ENCODE peak calls at places on chromosomes 16 and 17, in six cellular contexts. One of them, this sample, is unnamed.

GRCh38 chr17:3795758-3796102 is 5.3 kb downstream of the ITGAE start:
- DNase-seq in progenitor cell of endocrine pancreas: no peak
- DNase-seq in A549: no peak
- DNase-seq in IMR-90: no peak
- DNase-seq in neural progenitor cell: no peak
- DNase-seq in cardiac muscle cell: no peak
- DNase-seq in this sample: no peak

GRCh38 chr16:10876799-10877341 is at the start of gene CIITA:
- DNase-seq in cardiac muscle cell: peak
- DNase-seq in neural progenitor cell: no peak
- DNase-seq in A549: no peak
- DNase-seq in IMR-90: peak
- DNase-seq in progenitor cell of endocrine pancreas: no peak
- DNase-seq in this sample: peak

GRCh38 chr16:50152386-50152806 is 710 bp upstream of the TENT4B start:
- DNase-seq in IMR-90: no peak
- DNase-seq in progenitor cell of endocrine pancreas: no peak
- DNase-seq in neural progenitor cell: no peak
- DNase-seq in cardiac muscle cell: peak
- DNase-seq in A549: peak
- DNase-seq in this sample: no peak

GRCh38 chr17:48871551-48872351 is 20.8 kb upstream of the ATP5MC1 start:
- DNase-seq in A549: peak
- DNase-seq in cardiac muscle cell: peak
- DNase-seq in IMR-90: no peak
- DNase-seq in progenitor cell of endocrine pancreas: peak
- DNase-seq in neural progenitor cell: no peak
- DNase-seq in this sample: no peak

GRCh38 chr16:13351651-13352217 is 450.3 kb downstream of the SHISA9 start:
- DNase-seq in A549: no peak
- DNase-seq in neural progenitor cell: no peak
- DNase-seq in cardiac muscle cell: no peak
- DNase-seq in progenitor cell of endocrine pancreas: no peak
- DNase-seq in IMR-90: no peak
- DNase-seq in this sample: no peak

GRCh38 chr17:56528636-56529170 is 64.8 kb upstream of the NOG start:
- DNase-seq in IMR-90: no peak
- DNase-seq in neural progenitor cell: no peak
- DNase-seq in A549: no peak
- DNase-seq in cardiac muscle cell: no peak
- DNase-seq in progenitor cell of endocrine pancreas: no peak
- DNase-seq in this sample: no peak

GRCh38 chr16:57619606-57620315 is 8.7 kb upstream of the ADGRG1 start:
- DNase-seq in neural progenitor cell: no peak
- DNase-seq in progenitor cell of endocrine pancreas: no peak
- DNase-seq in A549: no peak
- DNase-seq in IMR-90: no peak
- DNase-seq in cardiac muscle cell: no peak
- DNase-seq in this sample: peak

GRCh38 chr16:83338941-83339340 is 468.8 kb upstream of the HSBP1 start:
- DNase-seq in IMR-90: peak
- DNase-seq in neural progenitor cell: no peak
- DNase-seq in progenitor cell of endocrine pancreas: no peak
- DNase-seq in cardiac muscle cell: peak
- DNase-seq in A549: no peak
- DNase-seq in this sample: no peak

GRCh38 chr16:19879241-19879792 is 5.3 kb downstream of the GPRC5B start:
- DNase-seq in IMR-90: peak
- DNase-seq in A549: peak
- DNase-seq in progenitor cell of endocrine pancreas: no peak
- DNase-seq in cardiac muscle cell: no peak
- DNase-seq in neural progenitor cell: peak
- DNase-seq in this sample: no peak

GRCh38 chr17:10743316-10744009 is 13.6 kb upstream of the TMEM220 start:
- DNase-seq in cardiac muscle cell: peak
- DNase-seq in A549: no peak
- DNase-seq in progenitor cell of endocrine pancreas: no peak
- DNase-seq in IMR-90: peak
- DNase-seq in neural progenitor cell: no peak
- DNase-seq in this sample: no peak

DNA sequence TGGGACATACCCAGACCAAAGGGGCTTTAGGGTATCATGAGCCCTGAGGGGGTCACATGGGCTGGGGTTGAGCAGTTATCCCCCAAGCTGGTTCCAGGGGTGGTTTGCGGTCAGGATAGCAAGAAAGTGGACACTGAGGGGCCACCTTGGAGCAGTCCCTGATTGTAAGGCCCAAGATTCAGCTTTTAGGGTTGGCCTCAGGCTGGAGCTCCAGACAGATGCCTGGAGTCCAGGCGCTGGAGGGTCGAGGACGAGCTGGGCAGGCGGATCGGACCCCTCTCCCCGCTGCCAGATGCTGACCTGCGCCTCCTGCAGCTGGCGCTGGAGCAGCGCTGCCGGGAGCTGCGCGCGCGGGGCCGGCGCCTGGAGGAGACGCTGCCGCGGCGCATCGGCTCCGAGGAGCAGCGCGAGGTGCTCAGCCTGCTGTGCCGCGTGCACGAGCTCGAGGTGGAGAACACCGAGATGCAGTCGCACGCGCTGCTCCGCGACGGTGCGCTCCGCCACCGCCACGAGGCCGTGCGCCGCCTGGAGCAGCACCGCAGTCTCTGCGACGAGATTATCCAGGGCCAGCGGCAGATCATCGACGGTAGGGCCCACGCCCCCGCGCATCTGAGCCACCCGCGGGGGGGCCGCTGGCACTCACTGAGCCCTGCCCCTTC is 10.0 kb downstream of the BTBD17 start:
- DNase-seq in cardiac muscle cell: no peak
- DNase-seq in A549: peak
- DNase-seq in IMR-90: no peak
- DNase-seq in progenitor cell of endocrine pancreas: no peak
- DNase-seq in neural progenitor cell: peak
- DNase-seq in this sample: no peak
- TF ChIP-seq CTCF in cardiac muscle cell: no peak
- TF ChIP-seq CTCF in A549: peak
- TF ChIP-seq CTCF in IMR-90: no peak
- TF ChIP-seq CTCF in progenitor cell of endocrine pancreas: peak
- TF ChIP-seq CTCF in neural progenitor cell: peak
- TF ChIP-seq CTCF in this sample: no peak

GRCh38 chr16:29899516-29900101 is at the start of gene SEZ6L2:
- DNase-seq in A549: peak
- DNase-seq in progenitor cell of endocrine pancreas: no peak
- DNase-seq in IMR-90: peak
- DNase-seq in cardiac muscle cell: peak
- DNase-seq in neural progenitor cell: peak
- DNase-seq in this sample: no peak
- TF ChIP-seq CTCF in A549: no peak
- TF ChIP-seq CTCF in progenitor cell of endocrine pancreas: peak
- TF ChIP-seq CTCF in IMR-90: peak
- TF ChIP-seq CTCF in cardiac muscle cell: peak
- TF ChIP-seq CTCF in neural progenitor cell: peak
- TF ChIP-seq CTCF in this sample: no peak

GRCh38 chr17:31061678-31062077 is 33.1 kb upstream of the NF1 start:
- DNase-seq in cardiac muscle cell: no peak
- DNase-seq in A549: peak
- DNase-seq in progenitor cell of endocrine pancreas: no peak
- DNase-seq in neural progenitor cell: peak
- DNase-seq in IMR-90: no peak
- DNase-seq in this sample: no peak
- TF ChIP-seq CTCF in cardiac muscle cell: no peak
- TF ChIP-seq CTCF in A549: no peak
- TF ChIP-seq CTCF in progenitor cell of endocrine pancreas: peak
- TF ChIP-seq CTCF in neural progenitor cell: peak
- TF ChIP-seq CTCF in IMR-90: no peak
- TF ChIP-seq CTCF in this sample: peak

GRCh38 chr16:87314990-87315420 is 2.2 kb downstream of the C16orf95 start:
- DNase-seq in cardiac muscle cell: no peak
- DNase-seq in progenitor cell of endocrine pancreas: no peak
- DNase-seq in IMR-90: no peak
- DNase-seq in neural progenitor cell: no peak
- DNase-seq in A549: no peak
- DNase-seq in this sample: peak
- TF ChIP-seq CTCF in cardiac muscle cell: no peak
- TF ChIP-seq CTCF in progenitor cell of endocrine pancreas: no peak
- TF ChIP-seq CTCF in IMR-90: no peak
- TF ChIP-seq CTCF in neural progenitor cell: no peak
- TF ChIP-seq CTCF in A549: no peak
- TF ChIP-seq CTCF in this sample: no peak

DNA sequence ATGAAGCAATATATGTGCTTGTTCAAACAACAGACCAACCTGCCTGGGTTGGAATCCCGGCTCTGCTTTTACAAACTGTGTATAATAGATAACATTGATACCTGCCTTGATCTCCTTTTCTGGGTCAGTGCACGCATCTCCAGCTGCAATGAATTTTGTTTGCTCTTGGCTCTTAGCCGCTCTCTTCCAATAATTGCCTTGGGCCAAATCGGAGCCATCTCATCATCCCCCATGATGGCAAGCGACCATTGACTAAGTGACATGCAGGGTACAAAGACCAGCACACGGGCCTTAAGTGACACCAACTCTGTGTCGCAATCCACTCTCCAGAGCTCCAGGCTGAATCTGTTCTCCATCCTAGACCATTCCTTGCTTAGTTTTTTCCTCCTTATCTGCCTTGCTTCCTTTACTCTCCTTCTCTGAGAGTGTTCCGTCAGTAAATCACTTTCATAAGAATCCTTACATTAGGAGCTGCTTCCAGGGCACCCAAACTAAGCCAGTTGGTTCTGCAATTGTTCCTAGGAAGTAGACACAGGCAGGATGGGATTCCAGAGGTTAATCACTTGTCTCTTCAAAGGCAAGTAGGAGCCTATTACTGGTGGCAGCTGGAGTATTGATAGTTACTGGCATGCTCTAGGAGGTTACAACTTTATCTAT is 134.2 kb downstream of the ABCA8 start:
- DNase-seq in cardiac muscle cell: peak
- DNase-seq in neural progenitor cell: no peak
- DNase-seq in A549: no peak
- DNase-seq in IMR-90: no peak
- DNase-seq in progenitor cell of endocrine pancreas: no peak
- DNase-seq in this sample: no peak
- TF ChIP-seq CTCF in cardiac muscle cell: no peak
- TF ChIP-seq CTCF in neural progenitor cell: no peak
- TF ChIP-seq CTCF in A549: no peak
- TF ChIP-seq CTCF in IMR-90: no peak
- TF ChIP-seq CTCF in progenitor cell of endocrine pancreas: no peak
- TF ChIP-seq CTCF in this sample: no peak

DNA sequence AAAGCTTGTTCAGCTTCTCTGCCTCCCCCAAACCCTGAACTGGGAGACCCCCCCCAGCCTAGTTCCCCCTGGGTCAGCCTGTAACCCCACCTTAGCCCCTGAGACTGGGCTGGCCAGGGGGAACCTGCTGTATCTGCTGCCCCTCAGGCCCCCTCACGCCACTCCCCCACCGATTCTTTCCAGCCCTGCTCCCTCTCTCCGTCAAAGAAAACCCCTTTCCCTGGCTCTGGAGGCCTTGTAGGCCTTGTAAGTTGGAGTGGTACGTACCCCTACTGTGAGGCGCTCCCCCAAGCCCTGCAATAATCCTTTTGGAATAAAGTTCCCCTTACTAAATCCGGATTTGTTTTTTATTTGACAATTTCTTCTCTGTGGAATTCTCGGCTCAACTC is 47.3 kb downstream of the SLC7A5 start:
- DNase-seq in neural progenitor cell: no peak
- DNase-seq in progenitor cell of endocrine pancreas: no peak
- DNase-seq in A549: no peak
- DNase-seq in IMR-90: no peak
- DNase-seq in cardiac muscle cell: no peak
- DNase-seq in this sample: no peak
- TF ChIP-seq CTCF in neural progenitor cell: no peak
- TF ChIP-seq CTCF in progenitor cell of endocrine pancreas: no peak
- TF ChIP-seq CTCF in A549: no peak
- TF ChIP-seq CTCF in IMR-90: no peak
- TF ChIP-seq CTCF in cardiac muscle cell: no peak
- TF ChIP-seq CTCF in this sample: no peak

DNA sequence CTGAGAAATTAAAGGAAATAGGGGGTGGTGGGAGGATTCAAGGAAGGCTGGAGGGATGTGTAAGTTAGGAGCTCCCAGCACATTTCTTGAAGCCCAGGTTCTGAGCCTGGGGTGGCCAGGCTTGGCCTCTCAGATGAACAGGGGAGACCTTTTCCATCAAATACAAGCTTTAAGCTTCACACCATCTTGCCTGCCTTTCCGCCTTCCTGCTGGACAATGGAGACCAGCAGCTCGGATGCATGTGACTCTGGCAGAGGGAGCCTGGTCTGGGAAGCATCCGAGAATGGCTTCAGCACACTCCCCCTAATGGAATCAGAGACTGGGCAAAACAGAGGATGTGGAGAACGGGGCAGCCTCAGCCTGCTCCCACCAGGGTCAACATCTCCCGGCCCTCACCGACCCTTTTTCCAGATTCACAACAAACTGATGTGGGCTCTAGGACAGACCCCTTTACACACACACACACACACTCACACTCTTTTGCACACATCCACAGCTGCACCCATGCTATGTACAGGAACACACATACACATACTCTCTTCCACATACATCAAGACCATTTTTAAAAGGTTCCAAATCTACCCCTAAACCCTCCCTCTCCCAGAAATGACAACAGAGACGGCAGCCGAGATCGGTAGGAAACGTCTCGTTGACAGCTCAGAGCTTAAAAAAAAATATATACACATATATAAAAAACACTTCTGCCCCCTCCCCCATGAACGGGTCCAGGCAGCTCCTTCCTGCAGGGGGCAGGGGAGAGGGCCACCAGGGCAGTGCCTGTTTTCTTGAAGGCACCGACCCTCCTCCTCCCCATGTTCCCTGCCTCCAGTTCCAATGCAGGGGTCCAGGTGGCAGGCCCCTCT is 6.5 kb upstream of the ATXN7L3 start:
- DNase-seq in IMR-90: no peak
- DNase-seq in A549: peak
- DNase-seq in neural progenitor cell: no peak
- DNase-seq in cardiac muscle cell: no peak
- DNase-seq in progenitor cell of endocrine pancreas: no peak
- DNase-seq in this sample: no peak
- TF ChIP-seq CTCF in IMR-90: peak
- TF ChIP-seq CTCF in A549: no peak
- TF ChIP-seq CTCF in neural progenitor cell: peak
- TF ChIP-seq CTCF in cardiac muscle cell: no peak
- TF ChIP-seq CTCF in progenitor cell of endocrine pancreas: peak
- TF ChIP-seq CTCF in this sample: no peak

GRCh38 chr17:8956521-8956920 is 9.0 kb downstream of the PIK3R5 start:
- DNase-seq in IMR-90: no peak
- DNase-seq in neural progenitor cell: no peak
- DNase-seq in progenitor cell of endocrine pancreas: no peak
- DNase-seq in cardiac muscle cell: no peak
- DNase-seq in A549: no peak
- DNase-seq in this sample: no peak

GRCh38 chr17:8955021-8955420 is 10.5 kb downstream of the PIK3R5 start:
- DNase-seq in neural progenitor cell: no peak
- DNase-seq in IMR-90: no peak
- DNase-seq in cardiac muscle cell: no peak
- DNase-seq in A549: no peak
- DNase-seq in progenitor cell of endocrine pancreas: no peak
- DNase-seq in this sample: no peak

GRCh38 chr17:8953152-8953885 is 12.2 kb downstream of the PIK3R5 start:
- DNase-seq in cardiac muscle cell: no peak
- DNase-seq in neural progenitor cell: no peak
- DNase-seq in IMR-90: no peak
- DNase-seq in progenitor cell of endocrine pancreas: no peak
- DNase-seq in A549: no peak
- DNase-seq in this sample: no peak

GRCh38 chr17:8955560-8955959 is 9.9 kb downstream of the PIK3R5 start:
- DNase-seq in IMR-90: no peak
- DNase-seq in cardiac muscle cell: no peak
- DNase-seq in A549: no peak
- DNase-seq in progenitor cell of endocrine pancreas: no peak
- DNase-seq in neural progenitor cell: no peak
- DNase-seq in this sample: peak

GRCh38 chr17:8954339-8954738 is 11.2 kb downstream of the PIK3R5 start:
- DNase-seq in cardiac muscle cell: no peak
- DNase-seq in A549: no peak
- DNase-seq in IMR-90: no peak
- DNase-seq in progenitor cell of endocrine pancreas: no peak
- DNase-seq in neural progenitor cell: peak
- DNase-seq in this sample: peak
- TF ChIP-seq CTCF in cardiac muscle cell: no peak
- TF ChIP-seq CTCF in A549: no peak
- TF ChIP-seq CTCF in IMR-90: no peak
- TF ChIP-seq CTCF in progenitor cell of endocrine pancreas: no peak
- TF ChIP-seq CTCF in neural progenitor cell: no peak
- TF ChIP-seq CTCF in this sample: no peak